ENCODE peak calls at places on chromosomes 11 and 22, in four cellular contexts. A is GM12891, E is K562, M is H1. X is an unnamed sample.

GRCh38 chr22:43417555-43417954 is 5.7 kb downstream of the MPPED1 start:
- DNase-seq in A (no peak), E (no peak), M (no peak), X (no peak)

GRCh38 chr11:11552688-11553087 is 69.1 kb downstream of the GALNT18 start:
- DNase-seq in A (no peak), E (no peak), M (no peak), X (no peak)

GRCh38 chr11:27468643-27469332 is 3.8 kb downstream of the LGR4 start:
- DNase-seq in A (no peak), E (no peak), M (no peak), X (no peak)

GRCh38 chr22:49977578-49977977 is 17.0 kb downstream of the PIM3 start:
- DNase-seq in A (no peak), E (no peak), M (no peak), X (no peak)

GRCh38 chr22:45200230-45200629 is 36.5 kb downstream of the NUP50 start:
- DNase-seq in A (no peak), E (no peak), M (no peak), X (no peak)

GRCh38 chr22:48098936-48099245 is 1336.4 kb downstream of the TBC1D22A start:
- DNase-seq in A (no peak), E (no peak), M (no peak), X (peak)

GRCh38 chr22:41979423-41980250 is 10.4 kb downstream of the SEPTIN3 start:
- DNase-seq in A (no peak), E (no peak), M (no peak), X (no peak)

GRCh38 chr11:100963375-100963774 is 166.2 kb downstream of the PGR start:
- DNase-seq in A (no peak), E (no peak), M (no peak), X (no peak)

GRCh38 chr22:44668190-44668885 is 33.7 kb upstream of the PRR5 start:
- DNase-seq in A (no peak), E (peak), M (no peak), X (no peak)

GRCh38 chr11:70005107-70005818 is 72.9 kb upstream of the ANO1 start:
- DNase-seq in A (no peak), E (no peak), M (no peak), X (no peak)

GRCh38 chr11:112734207-112734606 is 227.0 kb upstream of the NCAM1 start:
- DNase-seq in A (no peak), E (no peak), M (no peak), X (no peak)

DNA sequence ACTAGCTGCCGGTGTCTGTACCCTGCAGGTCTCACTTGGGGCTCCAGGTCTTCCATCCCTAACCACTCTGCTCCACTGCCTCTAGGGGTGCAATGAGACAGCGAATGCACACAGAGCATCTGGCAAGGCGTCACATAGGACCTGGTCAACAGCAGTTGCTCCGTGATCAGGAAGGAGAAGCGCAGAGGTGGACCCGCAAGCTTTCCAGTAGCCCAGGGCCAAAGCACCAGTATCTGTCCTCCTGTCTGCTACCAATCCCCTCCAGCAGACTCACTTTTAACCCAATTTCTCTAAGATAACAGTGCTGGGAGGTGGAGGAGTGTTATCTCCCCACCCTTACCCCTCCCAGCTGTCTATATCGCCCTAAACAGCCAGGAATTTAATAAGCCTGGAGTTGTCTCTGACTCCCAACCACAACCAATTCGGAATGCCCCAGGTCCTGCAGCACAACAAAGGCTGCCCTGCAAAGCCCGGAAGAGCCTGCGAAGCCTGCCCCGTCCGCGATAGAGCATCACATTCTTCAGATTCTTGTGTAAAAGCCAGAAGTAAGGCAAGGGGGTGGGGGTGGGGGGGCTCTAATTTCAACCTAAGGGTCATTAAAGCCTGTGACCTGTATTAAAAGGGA is 19.3 kb downstream of the MYH9 start:
- DNase-seq in A (no peak), E (peak), M (peak), X (no peak)
- TF ChIP-seq TAF1 in A (no peak), E (peak), M (peak), X (no peak)

GRCh38 chr11:65128182-65129145 is 5.9 kb downstream of the SYVN1 start:
- DNase-seq in A (no peak), E (no peak), M (no peak), X (no peak)

GRCh38 chr11:65129649-65130441 is 4.5 kb downstream of the SYVN1 start:
- DNase-seq in A (no peak), E (no peak), M (no peak), X (no peak)

GRCh38 chr11:65126624-65127274 is 4.6 kb downstream of the MRPL49 start:
- DNase-seq in A (no peak), E (no peak), M (no peak), X (no peak)

GRCh38 chr11:65125197-65126056 is 3.3 kb downstream of the MRPL49 start:
- DNase-seq in A (no peak), E (no peak), M (no peak), X (no peak)

GRCh38 chr11:65127473-65128181 is 5.5 kb downstream of the MRPL49 start:
- DNase-seq in A (no peak), E (no peak), M (no peak), X (no peak)
- TF ChIP-seq POLR2AphosphoS5 in A (no peak), E (peak), M (no peak), X (no peak)

GRCh38 chr11:47980093-47980906 is at the start of gene PTPRJ:
- DNase-seq in A (peak), E (peak), M (no peak), X (peak)
- TF ChIP-seq POLR2A in A (no peak), E (no peak), M (no peak), X (no peak)

GRCh38 chr11:14813506-14813905 is 78.5 kb downstream of the CYP2R1 start:
- DNase-seq in A (no peak), E (no peak), M (no peak), X (no peak)
- TF ChIP-seq TAF1 in A (no peak), E (no peak), M (no peak), X (no peak)

DNA sequence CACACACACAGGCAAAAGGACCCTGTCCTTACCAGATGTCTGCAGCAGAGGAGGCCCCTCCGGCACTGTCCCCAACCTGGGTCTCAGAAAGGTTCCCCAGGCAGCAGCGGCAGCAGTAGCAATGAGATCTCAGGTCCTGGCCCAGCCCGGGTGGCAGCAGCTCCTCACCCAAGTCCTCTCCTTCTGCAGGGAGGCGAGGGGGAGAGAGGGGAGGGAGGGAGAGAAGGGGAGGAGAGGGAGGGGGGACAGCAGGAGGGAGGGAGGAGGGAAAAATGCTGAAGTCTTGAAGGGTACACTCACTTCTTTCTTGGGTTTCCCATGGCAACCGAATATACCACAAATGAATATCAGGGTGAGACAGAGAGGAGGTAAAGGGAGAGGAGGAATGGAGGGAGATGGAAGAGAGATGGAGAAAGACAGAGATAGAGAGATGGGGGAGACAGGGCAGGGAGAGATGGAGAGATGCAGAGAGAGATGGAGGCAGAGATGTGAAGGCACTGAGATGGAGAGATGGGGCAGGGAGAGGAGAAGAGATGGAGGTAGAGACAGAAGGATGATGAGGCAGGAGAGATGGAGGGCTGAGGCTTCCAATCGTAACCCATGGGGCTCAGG is 9.4 kb downstream of the ELFN2 start:
- DNase-seq in A (no peak), E (no peak), M (no peak), X (no peak)
- TF ChIP-seq POLR2AphosphoS5 in A (no peak), E (no peak), M (no peak), X (no peak)

DNA sequence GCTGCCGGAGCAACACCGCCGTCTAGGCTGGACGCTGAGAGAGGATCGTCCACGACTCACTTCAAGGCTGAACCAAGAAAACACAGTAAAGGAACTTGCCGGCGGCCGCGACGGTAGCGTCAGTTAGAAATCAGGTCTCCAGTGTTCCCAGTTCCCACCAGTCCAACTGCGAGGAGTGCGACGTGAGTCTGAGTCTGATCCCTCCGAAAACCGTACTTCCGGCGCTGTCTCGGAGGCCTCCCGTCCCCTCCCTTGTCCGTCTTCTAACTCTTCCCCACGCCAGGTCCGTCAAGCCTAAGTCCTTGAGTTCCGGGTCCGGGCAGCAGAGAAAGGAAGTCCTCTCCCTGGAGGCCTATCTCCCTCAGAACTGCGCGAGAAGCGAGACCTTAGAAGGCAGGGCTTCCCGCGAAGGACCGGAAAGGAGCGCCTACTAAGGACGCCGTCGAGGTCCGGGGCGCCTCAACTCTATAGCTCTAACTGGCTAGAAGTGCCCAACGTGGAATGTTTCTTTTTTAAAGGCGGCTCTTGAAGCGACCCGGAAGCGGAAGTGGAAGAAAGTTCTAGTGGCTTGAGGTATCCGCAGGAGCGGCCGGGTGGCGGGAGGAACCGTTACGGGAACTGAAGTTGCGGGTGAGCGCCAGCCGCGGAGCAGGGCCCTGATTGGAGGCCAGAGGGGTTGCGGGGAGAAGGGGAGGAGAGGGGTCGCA is at the start of the genes BANF1 and EIF1AD:
- DNase-seq in A (peak), E (peak), M (peak), X (peak)
- TF ChIP-seq POLR2A in A (peak), E (peak), M (no peak), X (peak)

DNA sequence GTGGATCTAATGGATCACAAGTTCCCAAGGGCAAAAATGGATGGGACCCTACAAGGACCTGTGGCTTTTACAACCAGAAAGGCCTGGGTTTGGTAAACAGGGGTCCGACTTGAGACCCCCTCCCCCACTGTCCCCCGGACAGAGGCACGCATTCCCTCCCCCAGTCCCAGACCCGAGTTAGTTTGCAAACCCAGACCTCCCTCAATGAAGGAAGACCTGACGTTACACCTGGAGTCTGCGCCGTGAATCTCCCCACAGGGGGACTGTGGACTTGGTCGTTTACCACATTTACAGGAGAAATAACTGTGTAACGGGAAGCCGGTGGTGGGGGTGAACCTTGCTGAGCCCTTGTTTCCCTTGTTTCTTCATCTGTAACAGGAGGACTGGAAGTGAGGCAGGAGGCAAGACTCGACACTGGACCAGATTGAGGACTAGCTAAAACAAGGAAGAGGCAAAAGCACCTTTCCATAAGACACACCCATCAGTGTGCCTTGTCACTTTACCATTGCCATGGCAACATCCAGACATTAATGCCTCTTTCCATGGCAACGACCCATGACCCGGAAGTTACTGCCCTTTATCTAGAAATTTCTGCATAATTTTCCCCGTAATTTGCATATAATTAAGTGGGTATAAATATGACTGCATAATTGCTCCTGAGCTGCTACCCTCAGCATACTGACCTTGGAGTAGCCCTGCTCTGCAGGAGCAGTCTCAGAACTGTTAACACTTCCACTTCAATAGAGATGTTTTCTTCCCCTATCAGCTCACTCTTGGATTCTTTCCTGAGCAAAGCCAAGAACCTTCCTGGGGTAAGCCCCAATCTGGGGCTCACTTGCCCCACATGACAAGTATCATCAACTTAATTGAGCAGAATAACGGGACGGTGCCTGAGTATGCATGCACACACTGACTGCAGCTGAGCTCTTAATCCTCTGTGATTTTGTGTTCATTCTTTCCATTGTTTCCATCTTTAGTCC is 25.4 kb downstream of the PDGFB start:
- DNase-seq in A (no peak), E (no peak), M (no peak), X (no peak)
- TF ChIP-seq TAF1 in A (no peak), E (no peak), M (no peak), X (no peak)